ENCODE peak calls at places on chromosomes 11 and 22, in four cellular contexts. M, Y, G and P are unnamed samples.

GRCh38 chr11:18394928-18395734 is 768 bp downstream of the LDHA start:
- DNase-seq in M (no peak), Y (no peak), G (no peak), P (peak; percentile 77)

GRCh38 chr11:74739546-74740270 is 8.5 kb upstream of the CHRDL2 start:
- DNase-seq in M (peak; percentile 82), Y (peak; percentile 29), G (peak; percentile 22), P (peak; percentile 79)

GRCh38 chr11:12085371-12086251 is 24.8 kb upstream of the MICAL2 start:
- DNase-seq in M (no peak), Y (no peak), G (no peak), P (no peak)

GRCh38 chr22:37634505-37635002 is 4.9 kb upstream of the SH3BP1 start:
- DNase-seq in M (no peak), Y (no peak), G (no peak), P (peak; percentile 13)

GRCh38 chr11:33391893-33392251 is 134.7 kb downstream of the HIPK3 start:
- DNase-seq in M (no peak), Y (no peak), G (no peak), P (peak; percentile 49)

GRCh38 chr11:102940714-102941588 is 14.6 kb downstream of the MMP13 start:
- DNase-seq in M (peak; percentile 15), Y (peak; percentile 2), G (peak; percentile 7), P (peak; percentile 84)

GRCh38 chr11:33808228-33808828 is 34.0 kb upstream of the FBXO3 start:
- DNase-seq in M (peak; percentile 45), Y (peak; percentile 86), G (peak; percentile 87), P (peak; percentile 86)

GRCh38 chr22:31130873-31131272 is 8.1 kb downstream of the INPP5J start:
- DNase-seq in M (peak; percentile 62), Y (no peak), G (no peak), P (no peak)

GRCh38 chr11:116867619-116868018 is 30.2 kb upstream of the APOA1 start:
- DNase-seq in M (no peak), Y (no peak), G (no peak), P (no peak)

GRCh38 chr11:22405377-22405776 is 67.2 kb downstream of the SLC17A6 start:
- DNase-seq in M (no peak), Y (no peak), G (no peak), P (no peak)

GRCh38 chr11:17473071-17473744 is 3.4 kb downstream of the ABCC8 start:
- DNase-seq in M (peak; percentile 80), Y (no peak), G (no peak), P (peak; percentile 70)

GRCh38 chr22:29202231-29203192 is 3.2 kb upstream of the EMID1 start:
- DNase-seq in M (peak; percentile 92), Y (peak; percentile 10), G (peak; percentile 17), P (peak; percentile 88)

GRCh38 chr11:110903830-110904229 is 191.6 kb upstream of the ARHGAP20 start:
- DNase-seq in M (no peak), Y (no peak), G (no peak), P (peak; percentile 92)

GRCh38 chr11:96187779-96188624 is 155.0 kb downstream of the MAML2 start:
- DNase-seq in M (no peak), Y (no peak), G (no peak), P (peak; percentile 11)

GRCh38 chr11:125090816-125091215 is 20.6 kb downstream of the TMEM218 start:
- DNase-seq in M (no peak), Y (no peak), G (no peak), P (no peak)

GRCh38 chr11:100855466-100856067 is 168.5 kb downstream of the ARHGAP42 start:
- DNase-seq in M (no peak), Y (no peak), G (no peak), P (peak; percentile 72)

GRCh38 chr11:131511794-131512193 is 141.4 kb downstream of the NTM start:
- DNase-seq in M (no peak), Y (no peak), G (no peak), P (peak; percentile 58)